ENCODE peak calls at places on chromosomes 4 and X, in seven cellular contexts. E is body of pancreas, U is AG08396, J is activated T-cell treated with anti-CD3 and anti-CD28 coated beads for 1 hour, G is cardiac muscle cell, R is T-helper 17 cell, B is GM23248. C is an unnamed sample.

GRCh38 chrX:33357606-33358005 is 146.3 kb upstream of the DMD start:
- DNase-seq in J (no peak), B (no peak), G (no peak), E (no peak), U (no peak), R (no peak), C (no peak)

GRCh38 chr4:90840828-90841227 is 713.6 kb downstream of the CCSER1 start:
- DNase-seq in G (no peak), U (no peak), B (no peak), R (no peak), E (no peak), J (no peak), C (no peak)

GRCh38 chr4:44722001-44722400 is 4.4 kb downstream of the GNPDA2 start:
- DNase-seq in J (no peak), B (no peak), U (no peak), R (no peak), E (no peak), G (no peak), C (no peak)

GRCh38 chr4:87717276-87718031 is 67.4 kb downstream of the DMP1 start:
- DNase-seq in J (no peak), U (no peak), B (peak; percentile 2), E (no peak), R (no peak), G (no peak), C (no peak)

GRCh38 chr4:7236847-7237246 is 44.5 kb downstream of the SORCS2 start:
- DNase-seq in B (peak; percentile 41), E (no peak), U (peak; percentile 36), J (no peak), G (peak; percentile 70), R (no peak), C (no peak)

GRCh38 chr4:153781280-153781679 is 7.6 kb downstream of the SFRP2 start:
- DNase-seq in B (no peak), E (no peak), G (no peak), R (no peak), U (no peak), J (no peak), C (no peak)

GRCh38 chr4:112847781-112848180 is 201.7 kb upstream of the ANK2 start:
- DNase-seq in G (no peak), E (no peak), J (no peak), U (no peak), B (no peak), R (no peak), C (no peak)

GRCh38 chr4:116066711-116067245 is 953.4 kb upstream of the NDST4 start:
- DNase-seq in J (no peak), G (no peak), R (no peak), B (no peak), E (no peak), U (no peak), C (no peak)

GRCh38 chrX:257681-258289 is 23.4 kb upstream of the PLCXD1 start:
- DNase-seq in J (no peak), B (no peak), G (no peak), E (no peak), U (no peak), R (no peak), C (no peak)

GRCh38 chr4:154989511-154989910 is 208.4 kb downstream of the RBM46 start:
- DNase-seq in J (no peak), R (no peak), U (no peak), B (peak; percentile 7), G (no peak), E (no peak), C (no peak)

GRCh38 chrX:153784325-153784967 is 3.6 kb downstream of the SRPK3 start:
- DNase-seq in R (no peak), J (no peak), E (no peak), U (no peak), G (no peak), B (no peak), C (no peak)

GRCh38 chrX:150730719-150731118 is 37.5 kb downstream of the MTMR1 start:
- DNase-seq in B (peak; percentile 89), U (peak; percentile 27), J (no peak), G (no peak), E (no peak), R (no peak), C (no peak)

GRCh38 chr4:76753814-76754213 is 144.1 kb downstream of the SOWAHB start:
- DNase-seq in B (peak; percentile 91), G (no peak), U (peak; percentile 58), R (no peak), E (no peak), J (no peak), C (no peak)

GRCh38 chrX:21929209-21929608 is 11.3 kb upstream of the SMS start:
- DNase-seq in G (no peak), B (no peak), E (no peak), R (no peak), U (no peak), J (no peak), C (no peak)

GRCh38 chr4:105474110-105474518 is 252 bp upstream of the PPA2 start:
- DNase-seq in J (peak; percentile 72), R (no peak), U (peak; percentile 95), E (peak; percentile 89), B (peak; percentile 96), G (no peak), C (no peak)

GRCh38 chrX:2974946-2975345 is 31.4 kb upstream of the ARSH start:
- DNase-seq in R (no peak), J (no peak), E (no peak), U (no peak), G (no peak), B (peak; percentile 4), C (no peak)

GRCh38 chr4:153109296-153109868 is 94.9 kb upstream of the TRIM2 start:
- DNase-seq in G (no peak), J (no peak), R (no peak), E (no peak), B (no peak), U (no peak), C (no peak)

GRCh38 chr4:178080312-178080711 is 638.1 kb upstream of the AGA start:
- DNase-seq in E (no peak), B (no peak), U (no peak), R (no peak), J (no peak), G (no peak), C (no peak)

GRCh38 chr4:174503079-174503724 is 19.1 kb downstream of the HPGD start:
- DNase-seq in R (no peak), U (peak; percentile 11), G (no peak), J (no peak), B (peak; percentile 68), E (no peak), C (no peak)

C was measured in BE2C.